ENCODE peak calls at places on chromosomes 2 and 18, in five cellular contexts. N is D341Med, M is psoas muscle, W is amniotic stem cell, R is T-helper 1 cell. X is an unnamed sample.
A peak's percentile ranks its signal among the peaks of the same experiment; 100 is the strongest.

GRCh38 chr2:177754476-177754873 is 318.1 kb downstream of the PDE11A start:
- DNase-seq in N (no peak), M (no peak), W (no peak), R (no peak), X (no peak)

GRCh38 chr2:109466674-109467575 is 146.8 kb downstream of the SEPTIN10 start:
- DNase-seq in N (no peak), M (no peak), W (peak; percentile 51), R (no peak), X (no peak)

GRCh38 chr2:151024696-151025095 is 237.0 kb downstream of the RBM43 start:
- DNase-seq in N (no peak), M (no peak), W (no peak), R (no peak), X (no peak)

GRCh38 chr18:24790347-24790746 is 329.9 kb downstream of the HRH4 start:
- DNase-seq in N (no peak), M (no peak), W (no peak), R (no peak), X (no peak)

GRCh38 chr2:204628926-204629661 is 83.8 kb downstream of the PARD3B start:
- DNase-seq in N (no peak), M (no peak), W (no peak), R (no peak), X (no peak)

GRCh38 chr18:46343940-46344372 is 239.8 kb downstream of the HAUS1 start:
- DNase-seq in N (no peak), M (peak; percentile 59), W (no peak), R (no peak), X (no peak)

GRCh38 chr2:235267251-235267650 is 226.6 kb upstream of the AGAP1 start:
- DNase-seq in N (no peak), M (no peak), W (no peak), R (no peak), X (no peak)

GRCh38 chr2:74894261-74895030 is 60.5 kb downstream of the HK2 start:
- DNase-seq in N (no peak), M (no peak), W (no peak), R (no peak), X (peak; percentile 40)

GRCh38 chr2:220619525-220620267 is 952.4 kb downstream of the EPHA4 start:
- DNase-seq in N (no peak), M (no peak), W (no peak), R (no peak), X (no peak)

GRCh38 chr2:30569991-30570390 is 122.9 kb downstream of the LCLAT1 start:
- DNase-seq in N (no peak), M (no peak), W (no peak), R (no peak), X (no peak)

GRCh38 chr2:176468471-176468870 is 199.2 kb downstream of the MTX2 start:
- DNase-seq in N (no peak), M (no peak), W (no peak), R (no peak), X (no peak)

GRCh38 chr2:101173707-101174295 is 22.6 kb upstream of the TBC1D8 start:
- DNase-seq in N (no peak), M (no peak), W (no peak), R (no peak), X (no peak)

GRCh38 chr18:23529597-23529996 is 26.3 kb downstream of the RMC1 start:
- DNase-seq in N (no peak), M (no peak), W (no peak), R (no peak), X (no peak)